ENCODE peak calls at places on chromosomes 4 and X, in seven cellular contexts. I, K, B, L, V, X and Y are unnamed samples.

GRCh38 chr4:180664766-180665368 is 1578.3 kb upstream of the TENM3 start:
- DNase-seq in I (peak; percentile 74), K (peak; percentile 70), B (peak; percentile 96), L (peak; percentile 33), V (peak; percentile 90), X (peak; percentile 10), Y (peak; percentile 82)

GRCh38 chr4:113943863-113944262 is 35.6 kb downstream of the ARSJ start:
- DNase-seq in I (no peak), K (no peak), B (no peak), L (no peak), V (no peak), X (no peak), Y (peak; percentile 31)

GRCh38 chr4:40603281-40603680 is 26.4 kb downstream of the RBM47 start:
- DNase-seq in I (no peak), K (no peak), B (no peak), L (no peak), V (no peak), X (no peak), Y (peak; percentile 51)

GRCh38 chr4:187333151-187333550 is 609.5 kb upstream of the FAT1 start:
- DNase-seq in I (no peak), K (no peak), B (no peak), L (no peak), V (peak; percentile 21), X (no peak), Y (peak; percentile 75)

GRCh38 chr4:30402276-30402675 is 317.9 kb upstream of the PCDH7 start:
- DNase-seq in I (no peak), K (no peak), B (peak; percentile 14), L (no peak), V (peak; percentile 53), X (no peak), Y (no peak)

GRCh38 chr4:66094070-66094469 is 423.8 kb upstream of the EPHA5 start:
- DNase-seq in I (no peak), K (no peak), B (no peak), L (no peak), V (no peak), X (no peak), Y (no peak)

GRCh38 chr4:3035674-3036073 is 38.7 kb downstream of the HTT-AS start:
- DNase-seq in I (no peak), K (no peak), B (no peak), L (no peak), V (no peak), X (no peak), Y (no peak)

GRCh38 chr4:76035799-76036389 is at the start of gene CXCL11:
- DNase-seq in I (no peak), K (no peak), B (no peak), L (no peak), V (peak; percentile 56), X (no peak), Y (no peak)

GRCh38 chrX:132490086-132490419 is 1.2 kb upstream of the MBNL3 start:
- DNase-seq in I (no peak), K (no peak), B (no peak), L (no peak), V (no peak), X (no peak), Y (peak; percentile 10)

GRCh38 chr4:137529432-137529831 is 2.9 kb downstream of the PCDH18 start:
- DNase-seq in I (no peak), K (no peak), B (peak; percentile 31), L (no peak), V (no peak), X (no peak), Y (no peak)

GRCh38 chr4:92268642-92269041 is 35.1 kb upstream of the GRID2 start:
- DNase-seq in I (no peak), K (no peak), B (no peak), L (no peak), V (no peak), X (no peak), Y (no peak)

GRCh38 chr4:126209117-126209516 is 894.4 kb downstream of the FAT4 start:
- DNase-seq in I (no peak), K (no peak), B (no peak), L (no peak), V (no peak), X (no peak), Y (no peak)

GRCh38 chr4:128716325-128716724 is 93.2 kb upstream of the JADE1 start:
- DNase-seq in I (no peak), K (peak; percentile 10), B (peak; percentile 37), L (no peak), V (no peak), X (no peak), Y (no peak)

GRCh38 chr4:150647008-150647407 is 65.1 kb downstream of the MAB21L2 start:
- DNase-seq in I (no peak), K (no peak), B (peak; percentile 39), L (no peak), V (no peak), X (no peak), Y (no peak)

GRCh38 chr4:7367894-7368293 is 66.8 kb downstream of the PSAPL1 start:
- DNase-seq in I (no peak), K (no peak), B (peak; percentile 23), L (no peak), V (no peak), X (no peak), Y (no peak)
- H3K4me3 ChIP-seq in I (no peak overlapping the region), K (no peak overlapping the region), B (no peak overlapping the region), L (no peak overlapping the region), V (no peak overlapping the region), X (no peak overlapping the region), Y (no peak overlapping the region)

GRCh38 chr4:107037188-107037587 is 1.1 kb upstream of the DKK2 start:
- DNase-seq in I (no peak), K (no peak), B (peak; percentile 81), L (no peak), V (peak; percentile 36), X (no peak), Y (peak; percentile 4)
- H3K4me3 ChIP-seq in I (peak overlapping the region; percentile 51), K (no peak overlapping the region), B (peak overlapping the region; percentile 82), L (no peak overlapping the region), V (no peak overlapping the region), X (no peak overlapping the region), Y (no peak overlapping the region)

GRCh38 chr4:182145360-182145905 is 97.8 kb upstream of the TENM3 start:
- DNase-seq in I (no peak), K (no peak), B (no peak), L (no peak), V (peak; percentile 28), X (no peak), Y (no peak)
- H3K4me3 ChIP-seq in I (peak overlapping the region; percentile 64), K (no peak overlapping the region), B (peak overlapping the region; percentile 89), L (no peak overlapping the region), V (peak overlapping the region; percentile 56), X (no peak overlapping the region), Y (no peak overlapping the region)

GRCh38 chrX:38563006-38563405 is 1.7 kb downstream of the TSPAN7 start:
- DNase-seq in I (no peak), K (no peak), B (no peak), L (no peak), V (no peak), X (no peak), Y (no peak)

GRCh38 chrX:38561951-38562719 is 793 bp downstream of the TSPAN7 start:
- DNase-seq in I (no peak), K (peak; percentile 6), B (no peak), L (no peak), V (no peak), X (peak; percentile 1), Y (no peak)

GRCh38 chrX:38558681-38559080 is 2.7 kb upstream of the TSPAN7 start:
- DNase-seq in I (no peak), K (no peak), B (no peak), L (no peak), V (peak; percentile 89), X (no peak), Y (no peak)

GRCh38 chrX:38561126-38561868 is at the start of gene TSPAN7:
- DNase-seq in I (no peak), K (peak; percentile 82), B (peak; percentile 73), L (peak; percentile 88), V (peak; percentile 68), X (peak; percentile 55), Y (peak; percentile 65)

GRCh38 chrX:38560776-38561125 is 591 bp upstream of the TSPAN7 start:
- DNase-seq in I (no peak), K (no peak), B (no peak), L (no peak), V (no peak), X (no peak), Y (no peak)
- H3K4me3 ChIP-seq in I (peak overlapping the region; percentile 47), K (peak overlapping the region; percentile 21), B (peak overlapping the region; percentile 74), L (peak overlapping the region; percentile 16), V (peak overlapping the region; percentile 51), X (peak overlapping the region; percentile 49), Y (peak overlapping the region; percentile 62)

GRCh38 chr4:145176641-145177432 is 3.6 kb downstream of the OTUD4 start:
- DNase-seq in I (no peak), K (no peak), B (no peak), L (no peak), V (peak; percentile 34), X (no peak), Y (peak; percentile 48)
- H3K4me3 ChIP-seq in I (no peak overlapping the region), K (no peak overlapping the region), B (peak overlapping the region; percentile 99), L (peak overlapping the region; percentile 75), V (peak overlapping the region; percentile 57), X (peak overlapping the region; percentile 82), Y (peak overlapping the region; percentile 87)

GRCh38 chr4:786074-786741 is 39.7 kb downstream of the CPLX1 start:
- DNase-seq in I (no peak), K (no peak), B (no peak), L (no peak), V (no peak), X (no peak), Y (no peak)

GRCh38 chr4:787561-787981 is 38.4 kb downstream of the CPLX1 start:
- DNase-seq in I (no peak), K (no peak), B (no peak), L (no peak), V (no peak), X (no peak), Y (no peak)

GRCh38 chr4:786861-787300 is 39.0 kb downstream of the CPLX1 start:
- DNase-seq in I (no peak), K (peak; percentile 56), B (no peak), L (no peak), V (no peak), X (no peak), Y (no peak)

GRCh38 chr4:784401-785331 is 41.3 kb downstream of the CPLX1 start:
- DNase-seq in I (no peak), K (no peak), B (no peak), L (no peak), V (no peak), X (no peak), Y (no peak)

DNA sequence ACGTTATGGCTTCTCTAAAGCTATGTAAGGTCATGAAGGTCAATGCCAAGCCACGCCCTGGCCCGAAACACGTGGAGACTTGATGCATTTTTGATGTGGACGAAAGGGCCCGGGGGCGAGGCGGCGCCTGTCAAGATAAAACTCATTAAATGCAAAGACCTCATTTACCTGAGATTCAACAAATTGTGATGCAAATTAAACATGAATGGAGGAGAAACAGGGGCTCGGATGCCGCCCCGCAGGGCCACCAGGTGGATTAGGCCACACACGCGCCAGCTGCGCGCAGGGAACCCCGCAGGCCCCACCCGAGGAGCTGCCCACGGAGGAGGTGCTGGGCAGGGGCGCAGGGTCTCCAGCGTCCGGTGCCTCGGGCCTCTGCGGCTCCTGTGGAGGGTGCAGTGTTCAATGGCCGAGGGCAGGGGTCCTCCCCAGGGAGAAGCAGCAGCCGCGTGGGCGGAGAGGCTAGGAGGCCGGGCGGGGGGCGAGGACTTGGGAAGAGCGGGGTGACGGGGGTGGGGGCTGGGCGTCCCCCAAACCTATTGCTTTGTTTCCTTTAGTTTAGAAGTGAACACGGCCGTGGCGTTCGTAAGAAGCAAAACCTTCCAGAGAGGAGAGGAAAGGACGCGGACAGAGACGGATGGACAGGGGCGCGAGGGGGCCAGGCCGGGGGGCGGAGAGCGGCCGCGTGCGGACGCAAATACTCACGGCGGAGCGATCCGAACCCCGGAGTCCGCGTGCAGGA is 40.4 kb downstream of the CPLX1 start:
- DNase-seq in I (no peak), K (no peak), B (peak; percentile 16), L (no peak), V (no peak), X (no peak), Y (no peak)
- H3K4me3 ChIP-seq in I (no peak overlapping the region), K (peak overlapping the region; percentile 29), B (no peak overlapping the region), L (no peak overlapping the region), V (no peak overlapping the region), X (no peak overlapping the region), Y (no peak overlapping the region)